ENCODE peak calls at places on chromosomes 1 and 21, in five cellular contexts. Z is progenitor cell of endocrine pancreas, H is foreskin fibroblast, U is ascending aorta, I is cardiac fibroblast. G is an unnamed sample.

GRCh38 chr1:19260211-19261138 is 8.9 kb downstream of the MRTO4 start:
- DNase-seq in Z (no peak), U (no peak), H (peak; percentile 97), I (peak; percentile 29), G (no peak)

GRCh38 chr1:93433407-93433961 is 14.4 kb upstream of the FNBP1L start:
- DNase-seq in U (no peak), Z (no peak), H (no peak), I (no peak), G (no peak)

GRCh38 chr1:145714524-145715111 is 4.7 kb upstream of the CD160 start:
- DNase-seq in U (no peak), Z (no peak), H (no peak), I (no peak), G (no peak)

GRCh38 chr1:237754627-237755026 is 136.1 kb downstream of the ZP4 start:
- DNase-seq in I (no peak), U (no peak), H (no peak), Z (no peak), G (no peak)

GRCh38 chr1:184686540-184686939 is 68.1 kb downstream of the EDEM3 start:
- DNase-seq in U (no peak), I (peak; percentile 55), Z (no peak), H (peak; percentile 73), G (no peak)

GRCh38 chr1:236568285-236568894 is 35.9 kb downstream of the HEATR1 start:
- DNase-seq in Z (no peak), U (no peak), H (peak; percentile 27), I (no peak), G (no peak)

GRCh38 chr1:230240446-230241076 is 173.5 kb downstream of the GALNT2 start:
- DNase-seq in Z (no peak), H (peak; percentile 21), U (no peak), I (no peak), G (no peak)

GRCh38 chr1:30881266-30882181 is 27.0 kb downstream of the SDC3 start:
- DNase-seq in U (no peak), I (no peak), H (no peak), Z (no peak), G (no peak)

GRCh38 chr1:8671313-8671917 is 146.0 kb downstream of the RERE start:
- DNase-seq in H (peak; percentile 89), U (peak; percentile 69), I (peak; percentile 91), Z (no peak), G (no peak)

GRCh38 chr1:24961961-24962861 is 32.1 kb upstream of the RUNX3 start:
- DNase-seq in I (no peak), U (no peak), Z (no peak), H (no peak), G (no peak)
- TF ChIP-seq CTCF in I (no peak), U (no peak), Z (peak; percentile 40), H (no peak), G (no peak)

GRCh38 chr1:79711001-79711431 is 704.5 kb upstream of the ADGRL4 start:
- DNase-seq in H (peak; percentile 76), U (no peak), I (peak; percentile 68), Z (no peak), G (no peak)

GRCh38 chr1:79708646-79709237 is 702.2 kb upstream of the ADGRL4 start:
- DNase-seq in Z (no peak), H (peak; percentile 17), I (no peak), U (no peak), G (no peak)

GRCh38 chr1:79716481-79716880 is 710.0 kb upstream of the ADGRL4 start:
- DNase-seq in H (peak; percentile 57), U (no peak), I (peak; percentile 91), Z (no peak), G (no peak)

GRCh38 chr1:79714664-79715063 is 708.1 kb upstream of the ADGRL4 start:
- DNase-seq in Z (no peak), H (no peak), I (no peak), U (no peak), G (no peak)
- TF ChIP-seq CTCF in Z (no peak), H (no peak), I (no peak), U (no peak), G (no peak)

GRCh38 chr1:46173361-46173856 is 1.5 kb upstream of the TSPAN1 start:
- DNase-seq in I (no peak), Z (no peak), H (peak; percentile 38), U (no peak), G (no peak)
- TF ChIP-seq CTCF in I (no peak), Z (no peak), H (peak; percentile 5), U (no peak), G (no peak)

DNA sequence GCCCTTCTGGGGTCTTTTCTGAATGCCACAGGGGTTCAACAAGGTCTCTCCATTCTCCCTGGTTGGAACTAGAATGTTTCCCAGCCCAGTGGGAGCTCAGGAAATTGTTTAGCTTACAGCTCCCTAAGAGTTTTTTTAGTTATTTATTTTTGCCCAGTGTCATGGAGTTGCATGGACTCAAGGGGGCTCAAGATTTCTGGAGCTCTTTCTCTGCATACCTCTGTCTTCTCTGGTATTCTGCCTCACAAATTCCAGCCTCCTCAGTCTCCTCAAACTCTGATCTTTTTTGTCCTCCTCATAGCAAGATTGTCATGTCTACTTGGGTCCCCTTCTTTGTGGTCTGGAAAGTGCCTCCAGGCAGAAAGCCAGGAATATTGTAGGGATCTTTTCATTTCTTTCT is 15.9 kb upstream of the PPP2R5A start:
- DNase-seq in U (no peak), Z (no peak), H (no peak), I (no peak), G (no peak)
- TF ChIP-seq CTCF in U (no peak), Z (no peak), H (no peak), I (no peak), G (no peak)

DNA sequence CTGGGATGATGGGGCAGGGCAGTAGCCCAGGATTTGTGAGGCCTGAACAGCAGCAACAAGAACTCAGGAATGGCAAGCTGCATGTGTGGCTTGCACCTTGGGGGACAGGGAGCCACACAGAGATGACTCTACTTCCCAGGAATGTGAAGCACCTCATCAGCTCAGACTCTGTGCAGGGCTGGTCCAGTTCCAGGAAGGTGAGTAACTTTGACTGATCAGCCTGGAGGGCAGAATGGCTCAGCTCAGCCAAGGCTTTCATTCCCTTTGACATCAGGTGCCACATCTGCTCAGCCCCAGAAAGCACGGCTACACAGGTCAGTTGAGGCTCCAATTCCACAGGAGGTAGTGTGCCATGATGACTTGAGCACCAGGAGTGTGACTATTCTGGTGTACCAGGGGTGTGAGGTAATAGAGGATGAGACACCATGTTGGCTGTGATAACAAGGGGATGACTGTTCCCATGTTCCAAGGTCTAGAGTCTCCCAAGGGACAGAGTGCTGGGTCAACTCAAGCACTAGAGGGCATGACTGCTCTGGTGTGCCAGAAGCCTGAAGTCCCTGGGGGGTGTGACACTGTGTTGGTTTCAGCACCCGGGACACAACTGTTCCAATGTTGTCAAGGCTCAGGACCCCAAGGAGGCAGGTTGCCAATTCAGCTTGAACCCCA is 625.8 kb upstream of the ADGRL2 start:
- DNase-seq in U (no peak), Z (no peak), I (no peak), H (peak; percentile 67), G (no peak)
- TF ChIP-seq CTCF in U (no peak), Z (no peak), I (no peak), H (no peak), G (no peak)

DNA sequence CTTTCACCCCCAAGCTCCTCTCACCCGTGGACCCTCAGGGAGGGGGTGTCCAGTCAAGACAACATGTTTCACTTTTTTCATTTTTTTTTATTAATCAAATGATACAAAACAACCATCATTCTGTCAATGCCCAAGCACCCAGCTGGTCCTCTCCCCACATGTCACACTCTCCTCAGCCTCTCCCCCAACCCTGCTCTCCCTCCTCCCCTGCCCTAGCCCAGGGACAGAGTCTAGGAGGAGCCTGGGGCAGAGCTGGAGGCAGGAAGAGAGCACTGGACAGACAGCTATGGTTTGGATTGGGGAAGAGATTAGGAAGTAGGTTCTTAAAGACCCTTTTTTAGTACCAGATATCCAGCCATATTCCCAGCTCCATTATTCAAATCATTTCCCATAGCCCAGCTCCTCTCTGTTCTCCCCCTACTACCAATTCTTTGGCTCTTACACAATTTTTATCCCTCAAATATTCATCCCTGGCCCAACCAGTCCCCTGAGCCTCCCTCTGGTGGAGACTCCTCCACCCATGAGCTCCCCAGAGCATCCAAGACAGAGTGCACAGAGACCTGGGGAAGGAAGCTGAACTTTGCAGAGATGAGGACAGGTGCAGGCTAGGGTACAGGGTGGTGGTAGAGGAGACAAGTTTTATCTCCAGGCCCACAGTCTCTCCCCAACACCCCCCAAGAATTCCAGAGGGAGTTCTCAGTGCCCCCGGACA is 1.4 kb upstream of the S100A16 start:
- DNase-seq in I (no peak), H (no peak), U (no peak), Z (no peak), G (no peak)
- TF ChIP-seq CTCF in I (peak; percentile 7), H (peak; percentile 17), U (no peak), Z (no peak), G (no peak)

DNA sequence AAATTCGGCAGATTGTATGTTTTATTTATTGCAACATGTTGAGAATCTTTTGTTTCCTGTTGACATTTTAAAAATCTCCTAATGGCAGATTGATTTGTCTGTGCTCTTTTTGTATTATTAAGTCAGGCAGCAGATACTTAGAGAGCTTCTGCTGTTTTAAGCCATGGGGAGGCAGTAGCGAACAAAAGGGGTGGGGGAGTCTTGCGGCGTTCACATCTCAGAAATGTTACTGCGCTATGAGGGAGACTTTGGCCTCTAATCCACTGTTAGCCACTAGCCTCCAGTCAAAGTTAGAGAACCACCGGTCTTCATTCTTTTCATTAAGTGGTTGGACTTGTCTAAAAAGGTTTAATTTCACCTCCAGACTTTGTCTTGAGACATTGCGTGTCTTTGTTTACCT is 93.6 kb downstream of the DYRK1A start:
- DNase-seq in I (no peak), Z (no peak), U (no peak), H (no peak), G (no peak)
- TF ChIP-seq CTCF in I (peak; percentile 21), Z (peak; percentile 47), U (no peak), H (no peak), G (no peak)

DNA sequence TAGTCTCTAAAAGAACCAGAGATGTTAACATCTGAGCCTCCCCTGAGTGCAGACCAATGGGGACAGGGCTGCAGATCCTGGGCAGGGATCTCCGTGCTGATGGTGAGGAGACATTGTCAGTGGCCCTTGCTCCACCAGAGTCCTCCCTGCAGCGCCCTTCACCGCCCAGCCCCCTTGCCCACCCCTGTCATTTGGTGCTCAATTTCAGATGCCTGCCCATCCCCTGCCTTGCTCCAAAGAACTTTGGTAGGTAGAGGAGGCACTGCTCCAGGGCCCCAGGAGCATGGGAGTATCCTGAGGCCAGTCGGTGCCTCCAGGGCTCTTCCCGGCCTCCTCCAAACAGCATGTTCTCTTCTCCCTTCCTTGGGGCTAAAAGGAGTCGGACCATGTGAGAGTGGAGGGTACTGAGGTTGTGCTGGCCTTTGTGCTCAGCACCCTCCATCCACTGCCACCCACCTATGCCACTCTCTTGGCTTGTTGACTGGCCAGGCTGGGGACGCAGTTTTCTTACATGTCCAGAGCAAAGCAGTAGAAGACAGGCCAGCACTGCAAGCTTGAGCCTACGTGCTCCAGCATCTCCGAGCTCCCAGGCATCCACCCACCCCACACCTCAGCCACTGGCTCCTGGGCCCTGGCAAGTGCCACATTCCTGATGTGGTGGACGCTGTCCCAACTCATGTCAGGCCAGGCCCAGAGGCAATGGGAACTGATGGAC is 160.1 kb downstream of the TRIM33 start:
- DNase-seq in H (no peak), U (no peak), I (no peak), Z (no peak), G (no peak)
- TF ChIP-seq CTCF in H (no peak), U (no peak), I (no peak), Z (no peak), G (no peak)

GRCh38 chr1:34292472-34292871 is 115.8 kb downstream of the C1orf94 start:
- DNase-seq in I (no peak), U (no peak), Z (no peak), H (no peak), G (no peak)
- TF ChIP-seq CTCF in I (no peak), U (no peak), Z (peak; percentile 13), H (no peak), G (no peak)

G was measured in natural killer cell.